ENCODE peak calls at places on chromosomes 5 and 9, in six cellular contexts. I is OCI-LY7, V is astrocyte of the cerebellum, U is endothelial cell, R is cardiac muscle cell, B is ovary. L is an unnamed sample.

GRCh38 chr5:77170196-77170595 is 40.3 kb upstream of the PDE8B start:
- DNase-seq in I (no peak), V (no peak), U (no peak), R (no peak), B (no peak), L (no peak)

GRCh38 chr5:181241393-181241975 is 2.2 kb downstream of the RACK1 start:
- DNase-seq in I (peak; percentile 73), V (no peak), U (no peak), R (no peak), B (no peak), L (no peak)

GRCh38 chr5:79236970-79237734 is 1.2 kb downstream of the JMY start:
- DNase-seq in I (peak; percentile 54), V (no peak), U (peak; percentile 45), R (peak; percentile 54), B (peak; percentile 64), L (peak; percentile 49)

GRCh38 chr5:65815156-65815555 is 93.2 kb downstream of the NLN start:
- DNase-seq in I (no peak), V (no peak), U (no peak), R (no peak), B (no peak), L (no peak)

GRCh38 chr9:134807726-134808125 is 72.9 kb upstream of the FCN2 start:
- DNase-seq in I (no peak), V (no peak), U (no peak), R (peak; percentile 42), B (no peak), L (no peak)

GRCh38 chr9:110029815-110030480 is 178.0 kb downstream of the C9orf152 start:
- DNase-seq in I (no peak), V (no peak), U (no peak), R (no peak), B (no peak), L (no peak)

GRCh38 chr9:15735083-15735974 is 182.5 kb downstream of the CCDC171 start:
- DNase-seq in I (no peak), V (peak; percentile 90), U (no peak), R (no peak), B (no peak), L (no peak)

GRCh38 chr9:114304416-114305188 is 18.3 kb upstream of the ORM1 start:
- DNase-seq in I (no peak), V (no peak), U (no peak), R (no peak), B (no peak), L (no peak)

GRCh38 chr9:109258619-109259321 is 62.1 kb downstream of the EPB41L4B start:
- DNase-seq in I (no peak), V (no peak), U (no peak), R (peak; percentile 37), B (peak; percentile 58), L (no peak)

DNA sequence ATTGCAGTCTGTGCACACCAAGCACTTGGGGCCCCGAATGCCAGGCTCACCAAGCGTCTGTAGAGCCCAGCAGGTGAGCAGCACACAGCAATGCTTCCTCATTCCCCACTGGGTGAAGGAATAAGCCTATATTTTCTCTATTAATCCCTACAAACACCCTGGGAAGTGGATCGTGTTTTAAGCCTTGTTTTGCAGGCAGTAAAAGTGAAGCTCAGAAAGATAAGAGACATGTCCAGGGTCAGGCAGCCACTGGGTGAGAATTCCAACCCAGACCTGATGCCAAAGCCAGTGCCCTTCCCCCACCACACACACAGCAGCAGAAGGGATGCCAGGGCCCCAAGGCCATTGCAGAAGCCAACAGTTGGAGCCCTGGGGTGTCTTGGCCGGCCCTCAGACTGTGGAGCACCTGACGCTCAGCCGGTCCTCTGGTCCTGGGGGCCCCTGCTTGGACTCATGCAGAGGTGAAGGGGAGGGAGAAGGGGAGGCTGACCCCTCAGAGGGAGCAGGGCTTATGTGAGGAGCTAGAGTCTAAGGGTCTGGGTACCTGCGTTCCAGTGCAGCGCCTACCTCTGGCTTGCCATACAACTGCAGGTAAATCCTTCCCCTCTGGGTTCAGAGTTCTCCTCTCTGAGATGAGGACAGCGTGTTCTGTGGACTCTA is 26.3 kb upstream of the SYNPO start:
- DNase-seq in I (no peak), V (no peak), U (no peak), R (no peak), B (peak; percentile 59), L (no peak)
- TF ChIP-seq CTCF in I (peak; percentile 31), V (no peak), U (peak; percentile 31), R (peak; percentile 35), B (no peak), L (no peak)

GRCh38 chr5:174472956-174473355 is 251.4 kb upstream of the MSX2 start:
- DNase-seq in I (no peak), V (no peak), U (no peak), R (no peak), B (no peak), L (no peak)
- TF ChIP-seq CTCF in I (no peak), V (no peak), U (no peak), R (no peak), B (no peak), L (no peak)

DNA sequence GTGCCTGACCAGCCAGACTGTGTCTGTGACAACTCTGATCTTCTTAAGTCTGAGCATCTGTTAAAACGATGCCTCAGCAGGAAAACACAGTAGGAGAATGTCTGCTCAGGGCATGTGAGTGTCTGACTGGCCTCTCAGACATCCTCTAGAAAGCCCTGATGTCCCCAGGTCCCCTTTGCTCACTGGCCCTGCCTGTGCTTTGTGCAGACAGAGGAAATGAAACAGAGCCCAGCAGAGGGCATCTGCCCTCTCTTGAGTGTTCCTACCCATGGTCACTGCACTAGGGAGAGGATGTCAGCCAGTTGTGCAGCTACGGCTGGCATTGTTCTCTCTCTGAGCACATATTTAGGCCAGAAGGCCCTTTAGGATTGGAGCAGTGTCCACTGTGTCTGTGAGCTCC is 56.9 kb downstream of the TRPC7 start:
- DNase-seq in I (no peak), V (no peak), U (no peak), R (peak; percentile 2), B (no peak), L (no peak)
- TF ChIP-seq CTCF in I (no peak), V (no peak), U (no peak), R (peak; percentile 8), B (no peak), L (peak; percentile 12)

GRCh38 chr9:132716007-132716406 is 45.7 kb downstream of the GTF3C4 start:
- DNase-seq in I (no peak), V (no peak), U (no peak), R (no peak), B (no peak), L (no peak)
- TF ChIP-seq CTCF in I (no peak), V (no peak), U (no peak), R (no peak), B (no peak), L (no peak)

DNA sequence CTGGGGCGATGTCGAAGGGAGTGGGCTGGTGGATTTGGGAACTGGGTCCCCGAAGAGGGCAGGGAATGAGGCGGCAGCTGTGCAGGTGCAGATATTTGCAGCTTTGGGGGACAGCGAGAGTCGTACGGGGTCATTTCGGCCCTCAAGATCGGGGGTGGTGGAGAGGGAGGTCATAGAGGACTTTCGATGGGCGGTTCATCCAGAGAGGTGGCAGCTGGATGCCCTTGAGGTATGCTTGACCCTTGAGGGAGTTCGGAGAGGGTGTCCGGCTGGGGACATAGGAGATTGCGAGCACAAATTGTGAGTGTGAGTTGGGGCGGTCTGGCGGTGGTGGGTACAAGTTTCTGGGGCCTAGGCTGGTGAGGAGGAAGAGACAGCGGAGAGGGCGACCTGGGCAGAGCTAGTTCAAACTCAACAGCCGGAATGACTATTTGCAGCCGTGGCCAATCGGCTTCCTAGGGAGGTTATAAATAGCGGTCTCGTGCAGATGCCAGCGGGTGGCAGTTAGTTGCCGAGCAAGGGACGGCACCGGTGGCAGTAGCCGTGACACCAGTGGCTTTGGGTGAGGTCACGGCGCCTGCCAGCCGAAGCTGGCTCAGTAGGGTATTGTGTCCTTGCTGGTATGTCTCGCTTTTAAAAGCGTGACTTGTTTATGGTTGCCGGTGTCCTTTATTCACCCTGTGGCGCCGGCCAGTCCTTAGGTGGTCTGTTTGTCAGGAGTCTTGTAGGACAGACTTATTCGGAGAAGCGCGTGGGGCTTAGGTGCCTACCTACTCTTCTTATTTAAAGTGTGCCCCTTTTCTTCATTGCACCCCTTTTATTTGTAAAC is 769 bp downstream of the NNT start:
- DNase-seq in I (peak; percentile 48), V (no peak), U (peak; percentile 6), R (peak; percentile 76), B (peak; percentile 35), L (peak; percentile 46)
- TF ChIP-seq CTCF in I (no peak), V (no peak), U (no peak), R (no peak), B (no peak), L (no peak)

GRCh38 chr5:6291961-6292360 is 86.4 kb downstream of the MED10 start:
- DNase-seq in I (peak; percentile 28), V (no peak), U (peak; percentile 38), R (peak; percentile 49), B (no peak), L (no peak)
- TF ChIP-seq CTCF in I (peak; percentile 55), V (peak; percentile 3), U (no peak), R (no peak), B (no peak), L (peak; percentile 26)

GRCh38 chr9:125125523-125125922 is 17.8 kb downstream of the SCAI start:
- DNase-seq in I (no peak), V (no peak), U (no peak), R (no peak), B (no peak), L (no peak)

GRCh38 chr9:125121156-125121555 is 22.2 kb downstream of the SCAI start:
- DNase-seq in I (peak; percentile 88), V (no peak), U (no peak), R (no peak), B (no peak), L (no peak)

DNA sequence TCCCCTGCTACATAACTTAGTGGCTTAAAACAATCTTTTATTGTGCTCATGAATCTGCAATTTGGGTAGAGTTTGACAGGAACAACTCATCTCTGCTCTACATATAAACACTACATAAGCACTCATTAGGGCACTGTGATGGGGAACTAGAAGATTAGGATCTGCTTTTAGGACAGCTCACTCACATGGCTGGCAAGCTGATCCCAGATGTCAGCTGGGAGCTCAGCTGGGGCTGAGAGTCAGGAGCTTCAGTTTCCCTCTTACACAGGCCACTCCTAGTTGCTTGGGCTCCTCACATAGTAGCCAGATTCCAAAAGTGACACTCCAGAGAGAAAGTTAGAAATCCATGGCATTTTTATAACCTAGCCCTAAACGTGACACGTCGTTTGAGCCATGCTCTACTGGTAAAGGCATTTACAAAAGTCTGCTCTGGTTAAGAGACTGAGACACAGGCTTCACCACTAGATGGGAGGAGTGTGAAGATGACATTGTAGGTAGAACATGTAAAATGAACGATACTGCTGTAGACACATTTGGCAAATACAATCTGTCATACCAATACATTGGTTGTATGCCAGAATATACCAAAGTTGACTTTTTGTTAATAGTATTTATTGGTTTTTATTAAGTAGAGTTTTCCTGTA is 23.6 kb downstream of the SCAI start:
- DNase-seq in I (peak; percentile 47), V (no peak), U (no peak), R (no peak), B (no peak), L (no peak)
- TF ChIP-seq CTCF in I (peak; percentile 61), V (no peak), U (no peak), R (no peak), B (no peak), L (no peak)